ENCODE peak calls at places on chromosome 17, in nine cellular contexts. C, A, L, S, G, I, N, J and D are unnamed samples.

GRCh38 chr17:7029659-7030058 is 6.2 kb upstream of the SLC16A13 start:
- DNase-seq in A (no peak), C (no peak), S (no peak), G (no peak), N (no peak), J (no peak), I (no peak), L (no peak), D (no peak)

GRCh38 chr17:50501054-50501453 is 7.2 kb upstream of the MYCBPAP start:
- DNase-seq in C (no peak), N (peak), L (peak), A (peak), S (no peak), I (no peak), G (no peak), J (no peak), D (peak)

GRCh38 chr17:35368086-35368824 is 5.2 kb downstream of the SLFN11 start:
- DNase-seq in G (no peak), S (no peak), C (no peak), L (no peak), A (peak), I (no peak), N (peak), J (no peak), D (no peak)

GRCh38 chr17:15453782-15454181 is 13.6 kb downstream of the CDRT4 start:
- DNase-seq in C (no peak), S (no peak), N (no peak), G (no peak), I (no peak), A (no peak), L (no peak), J (peak), D (no peak)

GRCh38 chr17:2043785-2044184 is 2.0 kb downstream of the OVCA2 start:
- DNase-seq in A (peak), G (no peak), L (peak), C (no peak), S (no peak), J (peak), N (no peak), I (no peak), D (peak)

GRCh38 chr17:9054611-9055010 is 33.3 kb downstream of the NTN1 start:
- DNase-seq in S (no peak), J (no peak), C (no peak), N (no peak), A (no peak), G (no peak), L (no peak), I (no peak), D (no peak)

GRCh38 chr17:27896656-27897055 is 3.5 kb upstream of the LYRM9 start:
- DNase-seq in N (no peak), C (no peak), I (no peak), S (no peak), A (no peak), J (no peak), L (no peak), G (no peak), D (no peak)

GRCh38 chr17:79369532-79369931 is 241.3 kb downstream of the RBFOX3 start:
- DNase-seq in N (no peak), J (no peak), G (no peak), L (no peak), A (no peak), C (no peak), I (no peak), S (no peak), D (no peak)

GRCh38 chr17:28796062-28796461 is 46.5 kb downstream of the FAM222B start:
- DNase-seq in C (no peak), L (no peak), S (no peak), N (no peak), A (no peak), I (no peak), J (no peak), G (no peak), D (no peak)

GRCh38 chr17:47720754-47721533 is 12.1 kb upstream of the TBX21 start:
- DNase-seq in L (peak), I (no peak), J (peak), N (no peak), G (no peak), A (no peak), S (no peak), C (no peak), D (peak)

GRCh38 chr17:59845595-59846390 is 47.0 kb downstream of the TUBD1 start:
- DNase-seq in C (no peak), J (peak), A (peak), G (peak), S (no peak), L (peak), N (peak), I (no peak), D (peak)

GRCh38 chr17:68378202-68379149 is 78.8 kb downstream of the WIPI1 start:
- DNase-seq in A (peak), G (peak), I (peak), J (peak), N (peak), L (peak), S (peak), C (peak), D (peak)

GRCh38 chr17:48055531-48056245 is 7.5 kb downstream of the NFE2L1 start:
- DNase-seq in G (no peak), I (no peak), J (peak), L (peak), C (peak), N (no peak), S (no peak), A (no peak), D (peak)

GRCh38 chr17:47611372-47612350 is 38.1 kb upstream of the KPNB1 start:
- DNase-seq in S (no peak), N (no peak), L (peak), G (no peak), I (no peak), A (peak), J (peak), C (peak), D (peak)

GRCh38 chr17:53353919-53354351 is 468.8 kb upstream of the KIF2B start:
- DNase-seq in C (no peak), I (no peak), L (no peak), G (no peak), A (no peak), J (no peak), S (no peak), N (no peak), D (no peak)

GRCh38 chr17:47188266-47188665 is 829 bp downstream of the CDC27 start:
- DNase-seq in C (no peak), I (no peak), G (no peak), N (no peak), A (peak), S (no peak), J (peak), L (peak), D (peak)

GRCh38 chr17:20009052-20009301 is 182 bp upstream of the SPECC1 start:
- DNase-seq in C (no peak), J (no peak), S (peak), G (no peak), A (no peak), I (no peak), N (no peak), L (no peak), D (peak)

GRCh38 chr17:47802341-47803022 is 19.1 kb downstream of the OSBPL7 start:
- DNase-seq in C (peak), G (no peak), J (peak), A (peak), I (no peak), L (peak), S (no peak), N (no peak), D (peak)

GRCh38 chr17:80692931-80693467 is 148.4 kb downstream of the RPTOR start:
- DNase-seq in A (no peak), C (no peak), I (no peak), G (no peak), L (no peak), S (no peak), N (no peak), J (no peak), D (no peak)
- TF ChIP-seq CTCF in A (no peak), C (no peak), I (no peak), G (no peak), L (no peak), S (no peak), N (no peak), J (no peak), D (no peak)

GRCh38 chr17:64154321-64155089 is 24.6 kb upstream of the ERN1 start:
- DNase-seq in J (no peak), A (no peak), L (no peak), N (no peak), G (no peak), S (no peak), C (no peak), I (no peak), D (no peak)
- TF ChIP-seq CTCF in J (no peak), A (no peak), L (no peak), N (no peak), G (no peak), S (no peak), C (no peak), I (no peak), D (no peak)

GRCh38 chr17:43079578-43080302 is 45.4 kb downstream of the BRCA1 start:
- DNase-seq in A (no peak), L (no peak), S (no peak), G (no peak), N (no peak), J (no peak), I (no peak), C (no peak), D (no peak)

GRCh38 chr17:43090022-43090421 is 35.1 kb downstream of the BRCA1 start:
- DNase-seq in N (no peak), I (no peak), L (no peak), S (no peak), G (no peak), C (no peak), J (no peak), A (no peak), D (no peak)

DNA sequence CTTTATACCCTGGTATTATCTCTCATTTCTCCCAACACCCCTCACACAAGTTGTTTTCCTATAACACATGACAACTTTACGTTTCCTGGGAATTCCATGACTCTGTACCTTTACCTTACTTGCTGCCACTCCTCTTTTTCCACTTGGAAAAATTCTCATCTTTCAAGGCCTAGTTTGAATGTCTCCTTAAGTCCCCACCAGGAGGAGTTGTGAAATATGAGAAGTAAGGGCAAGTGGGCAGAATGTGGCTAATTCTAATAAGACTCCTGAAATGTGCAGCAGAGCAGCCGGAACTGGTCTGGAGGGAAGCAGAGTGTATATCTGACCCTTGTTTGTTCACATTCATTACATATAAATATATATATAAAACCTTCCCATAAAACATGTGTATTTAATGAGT is 39.7 kb downstream of the BRCA1 start:
- DNase-seq in S (no peak), G (no peak), N (no peak), I (no peak), L (no peak), J (no peak), A (peak), C (no peak), D (peak)
- TF ChIP-seq CTCF in S (no peak), G (no peak), N (no peak), I (no peak), L (no peak), J (no peak), A (no peak), C (no peak), D (peak)

GRCh38 chr17:76248013-76248782 is 7.9 kb upstream of the RNF157 start:
- DNase-seq in I (no peak), N (no peak), J (no peak), L (no peak), C (no peak), A (no peak), S (no peak), G (no peak), D (no peak)
- TF ChIP-seq CTCF in I (no peak), N (no peak), J (no peak), L (peak), C (no peak), A (peak), S (no peak), G (no peak), D (peak)

DNA sequence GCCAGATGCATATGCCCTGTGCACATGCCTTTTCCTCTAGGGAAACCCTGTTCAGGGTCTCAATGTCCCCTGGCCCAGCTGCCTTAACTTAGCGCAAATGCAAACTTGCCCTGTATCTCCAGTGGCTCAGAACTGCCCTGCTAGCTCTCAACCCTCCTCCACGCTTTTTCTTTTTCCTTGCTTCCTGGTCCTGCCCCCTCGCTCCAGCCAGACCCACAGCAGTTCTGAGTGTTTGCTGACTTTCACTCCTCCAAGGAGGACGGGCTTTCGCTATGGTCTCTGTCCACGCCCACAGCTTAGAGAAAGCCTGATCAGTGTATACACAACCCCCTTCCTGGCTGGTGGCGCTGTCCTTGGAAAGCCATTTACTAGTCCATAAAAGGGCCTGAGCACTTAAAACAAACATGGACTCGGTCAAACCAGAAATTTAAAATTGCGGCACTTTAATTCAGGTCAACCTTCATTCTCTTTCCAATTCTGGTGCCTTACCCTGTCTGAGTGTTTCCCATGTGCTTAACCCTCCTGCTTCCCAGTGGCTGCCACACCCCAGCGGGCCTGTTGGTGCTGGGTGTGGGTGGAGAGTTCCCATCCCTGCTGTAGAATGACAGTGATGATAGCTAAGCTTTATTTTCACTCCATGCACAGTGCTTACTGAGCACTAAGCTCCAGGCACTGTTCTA is 15.6 kb upstream of the TMEM98 start:
- DNase-seq in A (peak), L (peak), G (peak), J (peak), N (peak), I (peak), C (peak), S (peak), D (peak)
- TF ChIP-seq CTCF in A (peak), L (peak), G (no peak), J (peak), N (no peak), I (no peak), C (peak), S (peak), D (peak)

GRCh38 chr17:39166437-39167335 is 725 bp upstream of the ARL5C start:
- DNase-seq in A (no peak), N (no peak), S (no peak), I (no peak), J (no peak), L (no peak), G (no peak), C (no peak), D (no peak)
- TF ChIP-seq CTCF in A (no peak), N (no peak), S (no peak), I (no peak), J (no peak), L (no peak), G (no peak), C (no peak), D (no peak)

GRCh38 chr17:12195418-12195817 is 174.7 kb downstream of the MAP2K4 start:
- DNase-seq in L (no peak), N (no peak), C (no peak), S (no peak), I (no peak), A (no peak), J (no peak), G (no peak), D (no peak)
- TF ChIP-seq CTCF in L (no peak), N (no peak), C (no peak), S (no peak), I (no peak), A (no peak), J (no peak), G (no peak), D (no peak)

DNA sequence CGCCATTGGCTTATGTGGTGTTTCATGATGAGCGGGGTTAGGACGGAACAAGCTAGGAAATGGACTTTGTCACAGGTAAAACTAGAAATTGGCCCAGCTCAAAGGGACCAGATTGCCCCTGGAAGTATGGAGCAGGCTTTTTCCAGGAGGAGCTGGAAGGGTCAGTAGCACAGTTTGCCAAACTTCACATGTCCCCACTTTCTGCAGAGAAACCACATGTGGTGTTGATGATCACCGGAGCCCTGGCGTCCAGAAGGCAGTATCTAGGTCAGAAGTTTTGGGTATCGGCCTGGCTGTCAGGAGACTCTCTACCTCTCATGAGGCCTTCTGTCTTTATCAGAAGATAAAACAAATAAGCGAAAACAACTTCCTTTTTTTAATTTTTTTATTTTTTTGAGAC is 248.5 kb downstream of the SOX9 start:
- DNase-seq in I (no peak), A (no peak), S (no peak), N (no peak), J (no peak), C (no peak), L (no peak), G (no peak), D (no peak)
- TF ChIP-seq CTCF in I (no peak), A (no peak), S (no peak), N (no peak), J (no peak), C (no peak), L (no peak), G (no peak), D (no peak)

GRCh38 chr17:81323411-81323868 is 28.3 kb upstream of the SLC38A10 start:
- DNase-seq in C (no peak), L (no peak), I (no peak), J (peak), N (no peak), A (peak), G (no peak), S (no peak), D (no peak)

GRCh38 chr17:81325057-81325973 is 30.2 kb upstream of the SLC38A10 start:
- DNase-seq in A (no peak), L (no peak), J (no peak), N (no peak), S (no peak), C (no peak), I (no peak), G (no peak), D (no peak)

GRCh38 chr17:81323083-81323369 is 27.9 kb upstream of the SLC38A10 start:
- DNase-seq in J (no peak), L (no peak), G (no peak), N (no peak), S (no peak), A (no peak), C (no peak), I (no peak), D (no peak)

GRCh38 chr17:81324177-81324905 is 29.2 kb upstream of the SLC38A10 start:
- DNase-seq in G (no peak), N (no peak), J (no peak), I (no peak), S (no peak), L (no peak), A (no peak), C (no peak), D (no peak)

GRCh38 chr17:81322271-81323082 is 27.4 kb upstream of the SLC38A10 start:
- DNase-seq in J (peak), L (peak), A (peak), I (no peak), C (no peak), G (no peak), N (no peak), S (no peak), D (no peak)
- TF ChIP-seq CTCF in J (peak), L (peak), A (peak), I (peak), C (peak), G (no peak), N (no peak), S (peak), D (peak)

GRCh38 chr17:17208013-17208412 is 1.9 kb upstream of the PLD6 start:
- DNase-seq in G (no peak), J (no peak), A (no peak), S (no peak), L (no peak), I (no peak), C (no peak), N (no peak), D (no peak)
- TF ChIP-seq CTCF in G (no peak), J (no peak), A (no peak), S (no peak), L (no peak), I (no peak), C (no peak), N (no peak), D (no peak)